ENCODE peak calls at places on chromosomes 6 and 20, in eight cellular contexts. T, Z, K, E, F, U, M and O are unnamed samples.

GRCh38 chr20:46965124-46965455 is 70.4 kb downstream of the EYA2 start:
- DNase-seq in F (no peak), U (no peak), E (no peak), K (no peak), M (no peak), T (no peak), Z (no peak), O (no peak)

GRCh38 chr6:73665686-73666319 is 12.0 kb upstream of the SLC17A5 start:
- DNase-seq in E (no peak), K (no peak), Z (no peak), T (no peak), U (no peak), F (no peak), M (no peak), O (no peak)

GRCh38 chr6:150622941-150623874 is 23.5 kb downstream of the PLEKHG1 start:
- DNase-seq in K (no peak), F (no peak), T (no peak), M (no peak), U (no peak), Z (no peak), E (no peak), O (no peak)

GRCh38 chr6:11810854-11811643 is 32.4 kb upstream of the ADTRP start:
- DNase-seq in K (peak), T (no peak), Z (no peak), F (no peak), M (no peak), U (no peak), E (no peak), O (no peak)

GRCh38 chr6:152529364-152529763 is 107.8 kb downstream of the SYNE1 start:
- DNase-seq in F (no peak), E (no peak), U (no peak), K (peak), Z (no peak), M (no peak), T (no peak), O (no peak)

GRCh38 chr20:4344660-4345059 is 329.3 kb upstream of the RNF24 start:
- DNase-seq in K (no peak), F (no peak), U (no peak), Z (no peak), E (no peak), M (no peak), T (peak), O (no peak)

GRCh38 chr6:36160147-36160760 is 29.9 kb downstream of the MAPK13 start:
- DNase-seq in Z (no peak), T (peak), F (no peak), U (no peak), K (peak), E (no peak), M (no peak), O (no peak)

GRCh38 chr6:167706313-167707109 is 120.2 kb upstream of the AFDN start:
- DNase-seq in M (no peak), U (no peak), K (no peak), F (no peak), Z (no peak), T (no peak), E (no peak), O (no peak)

GRCh38 chr6:45424628-45424955 is 46.9 kb upstream of the SUPT3H start:
- DNase-seq in F (no peak), T (no peak), U (no peak), M (no peak), K (no peak), Z (no peak), E (no peak), O (no peak)

GRCh38 chr6:144619983-144620382 is 334.8 kb downstream of the UTRN start:
- DNase-seq in F (no peak), U (no peak), K (no peak), M (no peak), E (no peak), T (no peak), Z (no peak), O (no peak)

GRCh38 chr20:48759631-48760245 is 68.1 kb downstream of the PREX1 start:
- DNase-seq in F (no peak), U (no peak), K (no peak), Z (no peak), E (no peak), M (no peak), T (no peak), O (no peak)

GRCh38 chr6:114092943-114093342 is 122.0 kb upstream of the HDAC2 start:
- DNase-seq in F (no peak), K (no peak), E (no peak), Z (no peak), T (no peak), M (no peak), U (no peak), O (no peak)

GRCh38 chr6:154373971-154374370 is 17.4 kb upstream of the IPCEF1 start:
- DNase-seq in K (no peak), E (no peak), U (no peak), T (no peak), M (no peak), F (no peak), Z (no peak), O (no peak)

GRCh38 chr6:154367333-154367732 is 10.7 kb upstream of the IPCEF1 start:
- DNase-seq in Z (no peak), M (no peak), K (no peak), F (no peak), T (no peak), E (no peak), U (no peak), O (no peak)

GRCh38 chr6:154371337-154371736 is 14.7 kb upstream of the IPCEF1 start:
- DNase-seq in M (no peak), T (no peak), F (no peak), Z (no peak), U (no peak), E (no peak), K (no peak), O (no peak)

GRCh38 chr6:154367839-154368695 is 11.5 kb upstream of the IPCEF1 start:
- DNase-seq in M (no peak), U (no peak), K (peak), F (no peak), T (no peak), E (no peak), Z (no peak), O (no peak)

GRCh38 chr6:154370545-154370944 is 13.9 kb upstream of the IPCEF1 start:
- DNase-seq in F (peak), T (peak), U (peak), K (peak), E (no peak), M (no peak), Z (no peak), O (peak)
- TF ChIP-seq CTCF in F (no peak), T (peak), U (peak), K (peak), E (peak), M (no peak), Z (no peak), O (peak)

GRCh38 chr20:24814556-24815195 is 134.4 kb upstream of the CST7 start:
- DNase-seq in M (no peak), T (no peak), K (no peak), Z (no peak), E (no peak), U (no peak), F (no peak), O (no peak)

GRCh38 chr20:24816431-24816830 is 132.6 kb upstream of the CST7 start:
- DNase-seq in U (no peak), M (no peak), F (no peak), E (no peak), T (no peak), K (no peak), Z (no peak), O (no peak)

GRCh38 chr20:24816907-24817306 is 132.2 kb upstream of the CST7 start:
- DNase-seq in T (no peak), U (no peak), E (no peak), F (no peak), Z (no peak), K (no peak), M (no peak), O (no peak)

GRCh38 chr20:24815196-24815815 is 133.8 kb upstream of the CST7 start:
- DNase-seq in M (no peak), T (no peak), E (no peak), Z (no peak), U (no peak), K (no peak), F (no peak), O (no peak)

DNA sequence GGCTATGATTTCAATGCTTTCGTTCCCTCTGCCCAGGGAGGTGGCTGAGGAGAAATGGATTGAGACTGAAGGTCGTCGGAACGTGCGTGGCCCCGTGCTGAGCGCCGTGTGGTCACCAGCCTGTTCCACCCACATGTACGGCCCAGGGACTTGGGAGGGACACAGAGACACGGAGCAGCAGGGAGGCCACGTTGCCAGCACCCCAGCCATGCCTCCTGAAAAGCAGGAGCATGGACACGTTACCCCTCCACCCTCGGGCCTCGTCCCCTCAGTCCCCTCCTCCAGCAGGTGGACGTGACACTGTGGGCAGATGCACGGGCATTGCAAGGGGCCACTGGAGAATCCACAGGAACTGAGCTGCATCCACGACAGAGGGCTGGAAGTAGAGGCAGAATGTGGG is 133.1 kb upstream of the CST7 start:
- DNase-seq in E (no peak), U (no peak), K (no peak), F (no peak), T (no peak), M (no peak), Z (no peak), O (no peak)
- TF ChIP-seq CTCF in E (no peak), U (no peak), K (no peak), F (no peak), T (no peak), M (no peak), Z (no peak), O (no peak)

GRCh38 chr20:45308078-45308778 is at the start of gene MATN4:
- DNase-seq in E (peak), F (no peak), T (no peak), Z (peak), M (no peak), U (no peak), K (no peak), O (peak)
- TF ChIP-seq CTCF in E (peak), F (no peak), T (no peak), Z (peak), M (no peak), U (no peak), K (no peak), O (no peak)

GRCh38 chr20:34479627-34480026 is 36.6 kb upstream of the DYNLRB1 start:
- DNase-seq in F (no peak), E (no peak), T (no peak), Z (no peak), M (no peak), K (no peak), U (no peak), O (no peak)

GRCh38 chr20:34472246-34472925 is 43.8 kb upstream of the DYNLRB1 start:
- DNase-seq in U (peak), M (no peak), Z (no peak), F (no peak), T (no peak), K (peak), E (no peak), O (no peak)

GRCh38 chr20:34473262-34473883 is 42.8 kb upstream of the DYNLRB1 start:
- DNase-seq in F (peak), E (peak), Z (no peak), U (no peak), M (no peak), T (no peak), K (peak), O (peak)

DNA sequence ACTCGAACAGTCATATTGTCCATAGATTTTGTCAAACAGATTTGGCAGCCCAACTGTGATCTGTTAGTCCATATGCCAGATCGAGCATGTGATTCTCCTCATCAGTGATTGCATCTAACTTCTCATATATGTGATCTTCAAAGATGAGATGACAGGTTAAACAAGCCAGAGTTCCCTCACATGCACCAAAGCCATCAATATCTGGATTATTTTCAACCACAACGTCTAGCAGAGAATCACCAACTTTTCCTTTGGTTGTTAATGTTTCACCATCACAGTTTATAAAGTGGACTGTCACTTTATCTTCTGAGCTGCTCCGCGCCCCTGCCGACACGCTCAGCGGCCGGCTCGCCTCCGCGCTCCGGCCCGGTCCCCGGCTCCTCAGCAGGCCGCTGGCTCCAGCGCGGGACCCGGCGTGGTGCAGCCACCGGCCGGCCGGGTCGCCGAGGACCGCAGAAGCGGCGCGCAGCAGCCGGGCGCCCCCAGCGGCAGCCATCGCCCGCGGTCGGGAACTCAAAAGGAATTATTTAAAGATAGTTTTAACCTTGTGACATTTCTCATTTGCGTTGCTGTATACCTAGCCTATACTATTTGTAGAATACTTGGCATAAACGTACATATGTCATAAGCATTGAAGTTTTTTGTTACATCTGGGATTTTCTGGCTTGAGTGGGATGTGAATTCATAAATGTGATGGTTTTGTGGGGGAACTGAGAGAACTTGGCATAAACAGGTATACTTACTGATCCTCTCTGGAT is 40.1 kb upstream of the DYNLRB1 start:
- DNase-seq in K (peak), Z (peak), E (no peak), T (no peak), M (peak), F (peak), U (no peak), O (peak)
- TF ChIP-seq CTCF in K (peak), Z (peak), E (no peak), T (peak), M (peak), F (no peak), U (peak), O (peak)

DNA sequence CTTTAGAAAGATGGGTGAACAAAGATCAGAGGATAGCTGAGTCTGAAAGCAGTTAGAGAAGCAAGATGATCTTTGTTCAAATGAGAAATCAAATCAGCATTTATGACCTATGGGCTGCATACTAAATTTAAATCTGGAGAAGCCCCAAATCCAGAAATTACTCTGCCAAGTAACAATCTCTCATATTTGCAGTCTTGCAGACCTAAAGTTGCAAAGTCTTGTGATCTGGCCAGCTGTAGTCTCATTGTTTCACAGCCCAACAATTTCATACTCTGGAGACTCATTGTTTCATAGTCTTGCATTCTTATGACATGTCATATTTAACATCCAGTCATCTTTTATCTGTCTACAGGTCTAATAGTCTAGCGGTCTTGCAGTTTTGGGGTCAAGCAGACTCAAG is 364.9 kb upstream of the RSPO3 start:
- DNase-seq in T (no peak), E (no peak), F (no peak), U (no peak), Z (no peak), K (no peak), M (no peak), O (no peak)
- TF ChIP-seq CTCF in T (no peak), E (no peak), F (no peak), U (no peak), Z (no peak), K (no peak), M (no peak), O (no peak)